ENCODE peak calls at places on chromosomes 6 and 20, in six cellular contexts. P is dorsolateral prefrontal cortex, W is fibroblast of mammary gland, F is A549, Y is bronchial epithelial cell, A is heart right ventricle. G is an unnamed sample.

GRCh38 chr6:140487586-140487985 is 1113.1 kb upstream of the CITED2 start:
- DNase-seq in P (no peak), W (no peak), F (no peak), Y (no peak), A (no peak), G (no peak)

GRCh38 chr6:125807293-125807692 is 16.5 kb downstream of the NCOA7 start:
- DNase-seq in P (no peak), W (no peak), F (no peak), Y (no peak), A (no peak), G (no peak)

GRCh38 chr6:89439014-89439413 is 6.1 kb downstream of the ANKRD6 start:
- DNase-seq in P (no peak), W (no peak), F (no peak), Y (no peak), A (no peak), G (no peak)

GRCh38 chr20:44981736-44982406 is 15.6 kb downstream of the STK4 start:
- DNase-seq in P (no peak), W (no peak), F (no peak), Y (no peak), A (no peak), G (no peak)

GRCh38 chr20:47710665-47711045 is 74.6 kb downstream of the SULF2 start:
- DNase-seq in P (no peak), W (no peak), F (no peak), Y (no peak), A (no peak), G (no peak)

GRCh38 chr20:8361779-8362178 is 229.7 kb downstream of the PLCB1 start:
- DNase-seq in P (no peak), W (no peak), F (no peak), Y (no peak), A (no peak), G (no peak)

GRCh38 chr6:100461920-100462295 is 2.8 kb downstream of the SIM1 start:
- DNase-seq in P (no peak), W (no peak), F (no peak), Y (no peak), A (no peak), G (no peak)

GRCh38 chr6:141968632-141969031 is 164.1 kb upstream of the GJE1 start:
- DNase-seq in P (no peak), W (no peak), F (no peak), Y (no peak), A (no peak), G (no peak)

GRCh38 chr20:47747663-47748031 is 37.6 kb downstream of the SULF2 start:
- DNase-seq in P (peak), W (no peak), F (no peak), Y (no peak), A (no peak), G (no peak)

GRCh38 chr6:41723178-41723935 is 12.1 kb downstream of the TFEB start:
- DNase-seq in P (peak), W (peak), F (peak), Y (peak), A (peak), G (no peak)

GRCh38 chr6:159311618-159312017 is 142.4 kb downstream of the FNDC1 start:
- DNase-seq in P (no peak), W (no peak), F (no peak), Y (peak), A (no peak), G (no peak)

GRCh38 chr6:149923327-149923986 is 536 bp upstream of the RAET1G start:
- DNase-seq in P (no peak), W (no peak), F (no peak), Y (no peak), A (no peak), G (no peak)

GRCh38 chr6:75204959-75205775 is 686 bp downstream of the COL12A1 start:
- DNase-seq in P (no peak), W (peak), F (peak), Y (peak), A (peak), G (no peak)

GRCh38 chr20:31711416-31712111 is 11.1 kb downstream of the BCL2L1 start:
- DNase-seq in P (no peak), W (no peak), F (no peak), Y (no peak), A (no peak), G (no peak)

GRCh38 chr20:33838035-33838864 is 27.1 kb downstream of the CHMP4B start:
- DNase-seq in P (peak), W (no peak), F (no peak), Y (peak), A (no peak), G (no peak)

GRCh38 chr20:944774-945410 is 28.8 kb upstream of the ANGPT4 start:
- DNase-seq in P (no peak), W (no peak), F (no peak), Y (no peak), A (no peak), G (no peak)

GRCh38 chr6:44737349-44737748 is 349.8 kb downstream of the CDC5L start:
- DNase-seq in P (no peak), W (no peak), F (no peak), Y (no peak), A (no peak), G (no peak)

GRCh38 chr6:49540614-49541013 is 9.9 kb upstream of the C6orf141 start:
- DNase-seq in P (no peak), W (peak), F (no peak), Y (peak), A (no peak), G (no peak)

GRCh38 chr6:128139519-128139918 is 238.7 kb upstream of the THEMIS start:
- DNase-seq in P (no peak), W (peak), F (peak), Y (peak), A (no peak), G (peak)

GRCh38 chr6:87756858-87757257 is 54.8 kb upstream of the AKIRIN2 start:
- DNase-seq in P (peak), W (peak), F (no peak), Y (peak), A (no peak), G (no peak)

GRCh38 chr6:30394139-30394538 is 49.2 kb downstream of the RPP21 start:
- DNase-seq in P (no peak), W (no peak), F (no peak), Y (no peak), A (no peak), G (no peak)

GRCh38 chr20:53028337-53029007 is 56.3 kb downstream of the TSHZ2 start:
- DNase-seq in P (no peak), W (peak), F (no peak), Y (peak), A (no peak), G (no peak)

GRCh38 chr20:8803065-8803464 is 265.8 kb upstream of the PLCB4 start:
- DNase-seq in P (no peak), W (no peak), F (no peak), Y (no peak), A (no peak), G (no peak)

GRCh38 chr6:10557886-10558285 is 36.7 kb downstream of the GCNT2 start:
- DNase-seq in P (no peak), W (no peak), F (no peak), Y (no peak), A (no peak), G (no peak)

GRCh38 chr20:10771435-10772140 is 97.8 kb upstream of the JAG1 start:
- DNase-seq in P (no peak), W (no peak), F (no peak), Y (peak), A (no peak), G (no peak)

GRCh38 chr6:7145269-7146078 is 37.7 kb downstream of the RREB1 start:
- DNase-seq in P (no peak), W (no peak), F (no peak), Y (peak), A (no peak), G (no peak)

GRCh38 chr6:88361298-88361697 is 195.2 kb upstream of the CNR1 start:
- DNase-seq in P (no peak), W (no peak), F (no peak), Y (no peak), A (no peak), G (no peak)

GRCh38 chr20:3777726-3778629 is 3.3 kb downstream of the SPEF1 start:
- DNase-seq in P (no peak), W (peak), F (peak), Y (peak), A (peak), G (no peak)

GRCh38 chr20:6265204-6265904 is 142.5 kb upstream of the FERMT1 start:
- DNase-seq in P (no peak), W (peak), F (peak), Y (peak), A (no peak), G (peak)

GRCh38 chr20:31968299-31969126 is 562 bp downstream of the XKR7 start:
- DNase-seq in P (peak), W (peak), F (peak), Y (peak), A (peak), G (no peak)

GRCh38 chr6:147678256-147678655 is 169.8 kb downstream of the SAMD5 start:
- DNase-seq in P (no peak), W (no peak), F (no peak), Y (no peak), A (no peak), G (no peak)
- H3K4me3 ChIP-seq in P (no peak), W (no peak), F (no peak), Y (no peak), A (no peak), G (no peak)

GRCh38 chr6:147001621-147002020 is 202.6 kb upstream of the STXBP5 start:
- DNase-seq in P (no peak), W (peak), F (no peak), Y (peak), A (no peak), G (no peak)

GRCh38 chr6:147009358-147009757 is 194.9 kb upstream of the STXBP5 start:
- DNase-seq in P (no peak), W (no peak), F (no peak), Y (no peak), A (no peak), G (no peak)

GRCh38 chr6:147003186-147003585 is 201.0 kb upstream of the STXBP5 start:
- DNase-seq in P (no peak), W (peak), F (no peak), Y (no peak), A (no peak), G (no peak)

GRCh38 chr6:147000545-147001488 is 203.4 kb upstream of the STXBP5 start:
- DNase-seq in P (no peak), W (peak), F (no peak), Y (peak), A (no peak), G (no peak)

DNA sequence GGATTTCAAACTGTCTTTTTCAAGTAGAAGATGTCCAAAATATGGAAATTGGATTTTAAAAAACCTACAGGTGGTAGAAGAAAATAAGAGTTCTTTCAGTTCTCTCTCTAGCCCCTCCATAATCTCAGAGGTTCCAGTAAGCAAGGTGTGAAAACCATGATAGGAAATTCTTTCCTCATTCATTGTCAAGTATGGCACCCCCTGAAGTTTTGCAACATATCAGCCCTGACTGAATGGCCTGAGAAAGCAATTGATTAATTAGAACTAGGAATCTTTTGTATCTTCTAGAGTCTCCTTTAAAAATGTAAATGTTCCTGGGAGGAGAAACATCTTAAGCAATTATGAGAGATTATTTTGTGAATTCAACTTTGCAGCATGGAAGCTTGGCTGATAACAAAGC is 198.7 kb upstream of the STXBP5 start:
- DNase-seq in P (no peak), W (no peak), F (no peak), Y (no peak), A (no peak), G (no peak)
- TF ChIP-seq CTCF in P (no peak), W (peak), F (no peak), Y (no peak), A (no peak), G (peak)

DNA sequence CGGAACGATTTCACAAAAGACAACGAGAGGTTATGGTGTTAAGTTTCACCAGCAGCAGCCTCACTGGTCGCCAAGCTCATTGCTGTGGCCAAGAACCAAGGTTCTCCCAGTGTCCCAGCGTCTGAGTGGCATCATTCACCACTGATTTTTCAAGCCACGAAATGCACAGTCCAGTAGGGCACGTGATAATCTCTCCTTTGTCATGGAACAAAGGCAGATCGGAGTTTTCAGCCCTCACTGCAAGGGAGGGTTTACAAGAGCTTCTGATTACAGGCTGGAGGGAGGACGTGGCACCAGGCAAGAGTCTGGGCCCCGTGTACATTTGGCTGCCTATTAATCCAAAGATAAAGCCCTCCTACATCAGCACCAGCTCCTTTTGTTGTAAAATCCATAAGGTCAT is 2.0 kb downstream of the CD24 start:
- DNase-seq in P (no peak), W (no peak), F (peak), Y (no peak), A (no peak), G (no peak)
- H3K4me3 ChIP-seq in P (no peak), W (no peak), F (peak), Y (peak), A (no peak), G (peak)

GRCh38 chr6:129536271-129536670 is 173.7 kb downstream of the ARHGAP18 start:
- DNase-seq in P (no peak), W (no peak), F (no peak), Y (no peak), A (no peak), G (no peak)

GRCh38 chr6:129543981-129544380 is 166.0 kb downstream of the ARHGAP18 start:
- DNase-seq in P (no peak), W (peak), F (no peak), Y (peak), A (no peak), G (no peak)

GRCh38 chr6:129542705-129543104 is 167.3 kb downstream of the ARHGAP18 start:
- DNase-seq in P (no peak), W (no peak), F (no peak), Y (no peak), A (no peak), G (no peak)

DNA sequence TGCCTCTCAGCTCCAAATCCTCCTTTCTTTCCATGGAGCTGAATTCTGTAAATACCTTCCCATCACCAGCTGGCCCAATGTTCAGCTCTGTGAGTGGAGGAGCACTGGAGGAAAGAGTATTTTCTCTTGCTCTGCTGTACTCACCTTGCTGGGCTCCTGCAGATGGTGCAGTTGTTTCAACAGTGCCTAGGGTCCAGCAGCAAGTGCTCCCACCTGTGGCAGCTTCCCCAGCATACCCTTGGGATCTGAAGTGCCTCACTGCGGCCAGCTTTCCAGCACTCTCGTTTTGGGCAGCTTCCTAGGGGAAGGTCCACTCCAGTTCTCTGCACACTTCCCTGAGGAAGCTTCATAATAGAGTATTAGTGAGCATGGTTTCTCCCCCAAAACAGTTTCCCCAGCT is 170.9 kb downstream of the ARHGAP18 start:
- DNase-seq in P (no peak), W (no peak), F (no peak), Y (no peak), A (no peak), G (no peak)
- TF ChIP-seq CTCF in P (no peak), W (no peak), F (no peak), Y (no peak), A (no peak), G (no peak)

GRCh38 chr6:3356824-3357420 is 98.2 kb downstream of the PSMG4 start:
- DNase-seq in P (no peak), W (no peak), F (peak), Y (no peak), A (no peak), G (no peak)
- H3K4me3 ChIP-seq in P (peak), W (no peak), F (peak), Y (no peak), A (peak), G (no peak)

DNA sequence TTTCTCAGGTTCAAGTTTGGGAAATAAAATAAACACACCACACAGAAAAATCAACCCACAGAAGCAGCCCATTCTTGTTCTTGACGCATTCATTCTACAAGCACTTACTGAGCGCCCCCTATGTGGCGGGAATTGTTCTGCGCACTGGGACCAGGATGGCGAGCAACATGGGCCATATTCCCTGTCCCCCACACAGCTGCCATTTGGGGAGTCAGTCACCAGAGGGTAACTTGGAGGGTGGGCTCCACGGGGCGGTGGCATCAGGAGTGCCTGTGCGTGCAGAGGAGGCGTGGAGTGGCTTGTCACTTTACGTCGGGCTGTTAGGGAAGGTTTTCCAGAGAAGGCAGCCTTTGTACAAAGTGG is 185.0 kb upstream of the PDE10A start:
- DNase-seq in P (no peak), W (no peak), F (no peak), Y (no peak), A (no peak), G (no peak)
- TF ChIP-seq CTCF in P (no peak), W (no peak), F (no peak), Y (no peak), A (no peak), G (peak)

GRCh38 chr6:152380993-152381898 is 255.9 kb downstream of the SYNE1 start:
- DNase-seq in P (peak), W (peak), F (peak), Y (peak), A (peak), G (peak)
- H3K4me3 ChIP-seq in P (peak), W (peak), F (peak), Y (peak), A (peak), G (peak)

GRCh38 chr6:77650098-77650663 is 2.7 kb upstream of the MEI4 start:
- DNase-seq in P (no peak), W (no peak), F (no peak), Y (no peak), A (peak), G (peak)
- TF ChIP-seq CTCF in P (peak), W (no peak), F (no peak), Y (no peak), A (peak), G (peak)

GRCh38 chr20:63041776-63042175 is 35.0 kb upstream of the BHLHE23 start:
- DNase-seq in P (no peak), W (no peak), F (no peak), Y (no peak), A (no peak), G (no peak)
- H3K4me3 ChIP-seq in P (no peak), W (no peak), F (no peak), Y (no peak), A (no peak), G (no peak)